ENCODE peak calls at places on chromosomes 12 and 14, in eight cellular contexts. One of them, this sample, is unnamed.
A peak's percentile ranks its signal among the peaks of the same experiment; 100 is the strongest.

GRCh38 chr12:53057816-53058500 is 8.1 kb downstream of the TNS2 start:
- DNase-seq in H1: no peak
- DNase-seq in HepG2: no peak
- DNase-seq in K562: no peak
- DNase-seq in SK-N-SH: no peak
- DNase-seq in GM12878: no peak
- DNase-seq in HCT116: no peak
- DNase-seq in A549: no peak
- DNase-seq in this sample: no peak

GRCh38 chr14:68463299-68463698 is 329.6 kb downstream of the ZFP36L1 start:
- DNase-seq in H1: no peak
- DNase-seq in HepG2: no peak
- DNase-seq in K562: no peak
- DNase-seq in SK-N-SH: no peak
- DNase-seq in GM12878: no peak
- DNase-seq in HCT116: no peak
- DNase-seq in A549: no peak
- DNase-seq in this sample: no peak

GRCh38 chr14:22994762-22995275 is 12.5 kb upstream of the AJUBA start:
- DNase-seq in H1: no peak
- DNase-seq in HepG2: peak; percentile 67
- DNase-seq in K562: peak; percentile 74
- DNase-seq in SK-N-SH: peak; percentile 77
- DNase-seq in GM12878: no peak
- DNase-seq in HCT116: no peak
- DNase-seq in A549: peak; percentile 41
- DNase-seq in this sample: peak; percentile 48

GRCh38 chr14:33509454-33509853 is 441.4 kb downstream of the EGLN3 start:
- DNase-seq in H1: no peak
- DNase-seq in HepG2: no peak
- DNase-seq in K562: no peak
- DNase-seq in SK-N-SH: no peak
- DNase-seq in GM12878: no peak
- DNase-seq in HCT116: no peak
- DNase-seq in A549: no peak
- DNase-seq in this sample: no peak

GRCh38 chr12:52052471-52053186 is 1.4 kb downstream of the NR4A1 start:
- DNase-seq in H1: no peak
- DNase-seq in HepG2: no peak
- DNase-seq in K562: peak; percentile 61
- DNase-seq in SK-N-SH: no peak
- DNase-seq in GM12878: no peak
- DNase-seq in HCT116: no peak
- DNase-seq in A549: no peak
- DNase-seq in this sample: peak; percentile 47

GRCh38 chr12:57057037-57057436 is 7.1 kb upstream of the MYO1A start:
- DNase-seq in H1: no peak
- DNase-seq in HepG2: no peak
- DNase-seq in K562: no peak
- DNase-seq in SK-N-SH: no peak
- DNase-seq in GM12878: no peak
- DNase-seq in HCT116: no peak
- DNase-seq in A549: no peak
- DNase-seq in this sample: no peak

GRCh38 chr14:76644875-76645518 is 116.3 kb upstream of the VASH1 start:
- DNase-seq in H1: peak; percentile 17
- DNase-seq in HepG2: peak; percentile 30
- DNase-seq in K562: peak; percentile 42
- DNase-seq in SK-N-SH: peak; percentile 74
- DNase-seq in GM12878: no peak
- DNase-seq in HCT116: peak; percentile 27
- DNase-seq in A549: peak; percentile 58
- DNase-seq in this sample: peak; percentile 12

GRCh38 chr12:117125275-117125613 is 26.0 kb upstream of the TESC start:
- DNase-seq in H1: no peak
- DNase-seq in HepG2: no peak
- DNase-seq in K562: no peak
- DNase-seq in SK-N-SH: peak; percentile 45
- DNase-seq in GM12878: no peak
- DNase-seq in HCT116: no peak
- DNase-seq in A549: no peak
- DNase-seq in this sample: peak; percentile 24

GRCh38 chr14:30908826-30909225 is 34.5 kb downstream of the COCH start:
- DNase-seq in H1: no peak
- DNase-seq in HepG2: no peak
- DNase-seq in K562: no peak
- DNase-seq in SK-N-SH: no peak
- DNase-seq in GM12878: no peak
- DNase-seq in HCT116: no peak
- DNase-seq in A549: no peak
- DNase-seq in this sample: no peak

GRCh38 chr12:31491819-31492598 is 98.9 kb downstream of the DENND5B start:
- DNase-seq in H1: no peak
- DNase-seq in HepG2: peak; percentile 31
- DNase-seq in K562: no peak
- DNase-seq in SK-N-SH: no peak
- DNase-seq in GM12878: no peak
- DNase-seq in HCT116: peak; percentile 93
- DNase-seq in A549: peak; percentile 29
- DNase-seq in this sample: peak; percentile 85

GRCh38 chr14:105879867-105880561 is 353.6 kb downstream of the TMEM121 start:
- DNase-seq in H1: no peak
- DNase-seq in HepG2: no peak
- DNase-seq in K562: no peak
- DNase-seq in SK-N-SH: peak; percentile 88
- DNase-seq in GM12878: no peak
- DNase-seq in HCT116: no peak
- DNase-seq in A549: no peak
- DNase-seq in this sample: no peak

GRCh38 chr14:85131523-85131922 is 398.4 kb upstream of the FLRT2 start:
- DNase-seq in H1: peak; percentile 7
- DNase-seq in HepG2: no peak
- DNase-seq in K562: no peak
- DNase-seq in SK-N-SH: no peak
- DNase-seq in GM12878: no peak
- DNase-seq in HCT116: no peak
- DNase-seq in A549: no peak
- DNase-seq in this sample: no peak

GRCh38 chr14:104723651-104724406 is at the start of gene ADSS1:
- DNase-seq in H1: no peak
- DNase-seq in HepG2: peak; percentile 24
- DNase-seq in K562: peak; percentile 64
- DNase-seq in SK-N-SH: peak; percentile 98
- DNase-seq in GM12878: no peak
- DNase-seq in HCT116: no peak
- DNase-seq in A549: peak; percentile 70
- DNase-seq in this sample: no peak

GRCh38 chr12:38921025-38921677 is 15.8 kb upstream of the CPNE8 start:
- DNase-seq in H1: no peak
- DNase-seq in HepG2: peak; percentile 65
- DNase-seq in K562: peak; percentile 67
- DNase-seq in SK-N-SH: peak; percentile 25
- DNase-seq in GM12878: no peak
- DNase-seq in HCT116: peak; percentile 69
- DNase-seq in A549: peak; percentile 37
- DNase-seq in this sample: no peak

GRCh38 chr12:34106172-34106571 is 83.9 kb downstream of the ALG10 start:
- DNase-seq in H1: no peak
- DNase-seq in HepG2: no peak
- DNase-seq in K562: no peak
- DNase-seq in SK-N-SH: no peak
- DNase-seq in GM12878: no peak
- DNase-seq in HCT116: no peak
- DNase-seq in A549: no peak
- DNase-seq in this sample: no peak

GRCh38 chr14:99944241-99944651 is 121.0 kb upstream of the EVL start:
- DNase-seq in H1: no peak
- DNase-seq in HepG2: peak; percentile 34
- DNase-seq in K562: no peak
- DNase-seq in SK-N-SH: no peak
- DNase-seq in GM12878: no peak
- DNase-seq in HCT116: no peak
- DNase-seq in A549: no peak
- DNase-seq in this sample: no peak

GRCh38 chr12:123149088-123149827 is 1.6 kb downstream of the PITPNM2 start:
- DNase-seq in H1: no peak
- DNase-seq in HepG2: no peak
- DNase-seq in K562: peak; percentile 81
- DNase-seq in SK-N-SH: peak; percentile 48
- DNase-seq in GM12878: no peak
- DNase-seq in HCT116: no peak
- DNase-seq in A549: peak; percentile 19
- DNase-seq in this sample: no peak

GRCh38 chr14:50397461-50398196 is 948 bp upstream of the CDKL1 start:
- DNase-seq in H1: no peak
- DNase-seq in HepG2: peak; percentile 24
- DNase-seq in K562: peak; percentile 4
- DNase-seq in SK-N-SH: peak; percentile 41
- DNase-seq in GM12878: no peak
- DNase-seq in HCT116: no peak
- DNase-seq in A549: peak; percentile 39
- DNase-seq in this sample: no peak

GRCh38 chr12:107612508-107612907 is 73.1 kb upstream of the PWP1 start:
- DNase-seq in H1: no peak
- DNase-seq in HepG2: no peak
- DNase-seq in K562: no peak
- DNase-seq in SK-N-SH: no peak
- DNase-seq in GM12878: no peak
- DNase-seq in HCT116: no peak
- DNase-seq in A549: no peak
- DNase-seq in this sample: peak; percentile 67

GRCh38 chr14:102554835-102555819 is 37.3 kb upstream of the RCOR1 start:
- DNase-seq in H1: no peak
- DNase-seq in HepG2: no peak
- DNase-seq in K562: no peak
- DNase-seq in SK-N-SH: peak; percentile 29
- DNase-seq in GM12878: no peak
- DNase-seq in HCT116: no peak
- DNase-seq in A549: no peak
- DNase-seq in this sample: no peak

GRCh38 chr12:31582155-31582554 is 8.8 kb downstream of the DENND5B start:
- DNase-seq in H1: no peak
- DNase-seq in HepG2: no peak
- DNase-seq in K562: no peak
- DNase-seq in SK-N-SH: no peak
- DNase-seq in GM12878: no peak
- DNase-seq in HCT116: no peak
- DNase-seq in A549: no peak
- DNase-seq in this sample: peak; percentile 77

GRCh38 chr12:47190905-47191304 is 111.1 kb upstream of the AMIGO2 start:
- DNase-seq in H1: no peak
- DNase-seq in HepG2: no peak
- DNase-seq in K562: no peak
- DNase-seq in SK-N-SH: no peak
- DNase-seq in GM12878: no peak
- DNase-seq in HCT116: no peak
- DNase-seq in A549: no peak
- DNase-seq in this sample: no peak

GRCh38 chr14:53855574-53855973 is 101.1 kb downstream of the BMP4 start:
- DNase-seq in H1: no peak
- DNase-seq in HepG2: peak; percentile 19
- DNase-seq in K562: no peak
- DNase-seq in SK-N-SH: no peak
- DNase-seq in GM12878: no peak
- DNase-seq in HCT116: no peak
- DNase-seq in A549: no peak
- DNase-seq in this sample: no peak

GRCh38 chr12:114683709-114684097 is 272 bp downstream of the TBX3 start:
- DNase-seq in H1: no peak
- DNase-seq in HepG2: no peak
- DNase-seq in K562: no peak
- DNase-seq in SK-N-SH: no peak
- DNase-seq in GM12878: no peak
- DNase-seq in HCT116: no peak
- DNase-seq in A549: no peak
- DNase-seq in this sample: no peak

GRCh38 chr12:114685320-114685781 is 1.4 kb upstream of the TBX3 start:
- DNase-seq in H1: no peak
- DNase-seq in HepG2: no peak
- DNase-seq in K562: no peak
- DNase-seq in SK-N-SH: peak; percentile 64
- DNase-seq in GM12878: no peak
- DNase-seq in HCT116: no peak
- DNase-seq in A549: no peak
- DNase-seq in this sample: no peak

GRCh38 chr12:114682920-114683708 is 861 bp downstream of the TBX3 start:
- DNase-seq in H1: no peak
- DNase-seq in HepG2: no peak
- DNase-seq in K562: no peak
- DNase-seq in SK-N-SH: no peak
- DNase-seq in GM12878: no peak
- DNase-seq in HCT116: no peak
- DNase-seq in A549: peak; percentile 49
- DNase-seq in this sample: no peak

GRCh38 chr12:114684870-114685273 is 897 bp upstream of the TBX3 start:
- DNase-seq in H1: no peak
- DNase-seq in HepG2: no peak
- DNase-seq in K562: no peak
- DNase-seq in SK-N-SH: no peak
- DNase-seq in GM12878: no peak
- DNase-seq in HCT116: no peak
- DNase-seq in A549: peak; percentile 59
- DNase-seq in this sample: no peak

GRCh38 chr12:114684098-114684869 is at the start of gene TBX3:
- DNase-seq in H1: peak; percentile 88
- DNase-seq in HepG2: peak; percentile 98
- DNase-seq in K562: peak; percentile 89
- DNase-seq in SK-N-SH: peak; percentile 95
- DNase-seq in GM12878: no peak
- DNase-seq in HCT116: peak; percentile 98
- DNase-seq in A549: peak; percentile 97
- DNase-seq in this sample: peak; percentile 99
- TF ChIP-seq RAD21 in H1: peak; percentile 31
- TF ChIP-seq RAD21 in HepG2: peak; percentile 86
- TF ChIP-seq RAD21 in K562: peak; percentile 27
- TF ChIP-seq RAD21 in SK-N-SH: peak; percentile 62
- TF ChIP-seq RAD21 in GM12878: no peak
- TF ChIP-seq RAD21 in HCT116: peak; percentile 43
- TF ChIP-seq RAD21 in A549: peak; percentile 50
- TF ChIP-seq RAD21 in this sample: peak; percentile 60

GRCh38 chr12:69595689-69596088 is 10.4 kb downstream of the CCT2 start:
- DNase-seq in H1: no peak
- DNase-seq in HepG2: no peak
- DNase-seq in K562: no peak
- DNase-seq in SK-N-SH: no peak
- DNase-seq in GM12878: no peak
- DNase-seq in HCT116: no peak
- DNase-seq in A549: no peak
- DNase-seq in this sample: no peak
- TF ChIP-seq RAD21 in H1: no peak
- TF ChIP-seq RAD21 in HepG2: no peak
- TF ChIP-seq RAD21 in K562: no peak
- TF ChIP-seq RAD21 in SK-N-SH: peak; percentile 6
- TF ChIP-seq RAD21 in GM12878: no peak
- TF ChIP-seq RAD21 in HCT116: no peak
- TF ChIP-seq RAD21 in A549: no peak
- TF ChIP-seq RAD21 in this sample: no peak

GRCh38 chr14:101347893-101348777 is 213.2 kb upstream of the DIO3 start:
- DNase-seq in H1: no peak
- DNase-seq in HepG2: no peak
- DNase-seq in K562: no peak
- DNase-seq in SK-N-SH: no peak
- DNase-seq in GM12878: no peak
- DNase-seq in HCT116: no peak
- DNase-seq in A549: no peak
- DNase-seq in this sample: no peak
- TF ChIP-seq RAD21 in H1: no peak
- TF ChIP-seq RAD21 in HepG2: no peak
- TF ChIP-seq RAD21 in K562: no peak
- TF ChIP-seq RAD21 in SK-N-SH: no peak
- TF ChIP-seq RAD21 in GM12878: no peak
- TF ChIP-seq RAD21 in HCT116: no peak
- TF ChIP-seq RAD21 in A549: no peak
- TF ChIP-seq RAD21 in this sample: no peak

GRCh38 chr12:67760586-67761275 is 112.2 kb downstream of the DYRK2 start:
- DNase-seq in H1: no peak
- DNase-seq in HepG2: no peak
- DNase-seq in K562: no peak
- DNase-seq in SK-N-SH: no peak
- DNase-seq in GM12878: no peak
- DNase-seq in HCT116: no peak
- DNase-seq in A549: no peak
- DNase-seq in this sample: peak; percentile 38
- TF ChIP-seq RAD21 in H1: no peak
- TF ChIP-seq RAD21 in HepG2: no peak
- TF ChIP-seq RAD21 in K562: no peak
- TF ChIP-seq RAD21 in SK-N-SH: no peak
- TF ChIP-seq RAD21 in GM12878: no peak
- TF ChIP-seq RAD21 in HCT116: no peak
- TF ChIP-seq RAD21 in A549: no peak
- TF ChIP-seq RAD21 in this sample: no peak